ENCODE peak calls at places on chromosomes 7 and 10, in four cellular contexts. One of them, this sample, is unnamed.

GRCh38 chr10:24569828-24570657 is 153.6 kb downstream of the ARHGAP21 start:
- DNase-seq in ovary: no peak
- DNase-seq in sigmoid colon: no peak
- DNase-seq in adrenal gland: no peak
- DNase-seq in this sample: no peak

GRCh38 chr10:49110684-49111319 is 4.5 kb downstream of the VSTM4 start:
- DNase-seq in ovary: no peak
- DNase-seq in sigmoid colon: no peak
- DNase-seq in adrenal gland: no peak
- DNase-seq in this sample: peak

GRCh38 chr10:85045046-85045445 is 716.7 kb downstream of the CCSER2 start:
- DNase-seq in ovary: no peak
- DNase-seq in sigmoid colon: no peak
- DNase-seq in adrenal gland: no peak
- DNase-seq in this sample: no peak

GRCh38 chr7:26655761-26656160 is 208.6 kb downstream of the SKAP2 start:
- DNase-seq in ovary: no peak
- DNase-seq in sigmoid colon: no peak
- DNase-seq in adrenal gland: no peak
- DNase-seq in this sample: no peak

GRCh38 chr7:77627307-77627671 is 69.0 kb upstream of the RSBN1L start:
- DNase-seq in ovary: no peak
- DNase-seq in sigmoid colon: no peak
- DNase-seq in adrenal gland: no peak
- DNase-seq in this sample: no peak

GRCh38 chr10:73262105-73262730 is 9.8 kb upstream of the MRPS16 start:
- DNase-seq in ovary: no peak
- DNase-seq in sigmoid colon: no peak
- DNase-seq in adrenal gland: no peak
- DNase-seq in this sample: no peak

GRCh38 chr7:11489280-11489679 is 342.7 kb downstream of the THSD7A start:
- DNase-seq in ovary: no peak
- DNase-seq in sigmoid colon: no peak
- DNase-seq in adrenal gland: no peak
- DNase-seq in this sample: no peak

GRCh38 chr10:69959911-69960310 is 92.7 kb upstream of the MACROH2A2 start:
- DNase-seq in ovary: no peak
- DNase-seq in sigmoid colon: no peak
- DNase-seq in adrenal gland: peak
- DNase-seq in this sample: no peak

GRCh38 chr10:2852574-2853323 is 214.6 kb upstream of the PFKP start:
- DNase-seq in ovary: no peak
- DNase-seq in sigmoid colon: no peak
- DNase-seq in adrenal gland: no peak
- DNase-seq in this sample: no peak

GRCh38 chr7:128014864-128015263 is 16.4 kb downstream of the LRRC4 start:
- DNase-seq in ovary: no peak
- DNase-seq in sigmoid colon: no peak
- DNase-seq in adrenal gland: no peak
- DNase-seq in this sample: no peak

GRCh38 chr7:141417506-141417905 is 133.7 kb upstream of the AGK start:
- DNase-seq in ovary: no peak
- DNase-seq in sigmoid colon: no peak
- DNase-seq in adrenal gland: no peak
- DNase-seq in this sample: no peak

GRCh38 chr7:75945297-75946168 is 30.6 kb downstream of the POR start:
- DNase-seq in ovary: peak
- DNase-seq in sigmoid colon: no peak
- DNase-seq in adrenal gland: peak
- DNase-seq in this sample: no peak

GRCh38 chr7:111292026-111292430 is 201.1 kb downstream of the LRRN3 start:
- DNase-seq in ovary: no peak
- DNase-seq in sigmoid colon: no peak
- DNase-seq in adrenal gland: no peak
- DNase-seq in this sample: no peak

GRCh38 chr10:73965890-73966768 is 31.8 kb upstream of the VCL start:
- DNase-seq in ovary: peak
- DNase-seq in sigmoid colon: peak
- DNase-seq in adrenal gland: peak
- DNase-seq in this sample: peak

GRCh38 chr10:57628592-57629284 is 639.0 kb downstream of the IPMK start:
- DNase-seq in ovary: no peak
- DNase-seq in sigmoid colon: no peak
- DNase-seq in adrenal gland: no peak
- DNase-seq in this sample: no peak

GRCh38 chr7:137007001-137007725 is 138.7 kb downstream of the CHRM2 start:
- DNase-seq in ovary: no peak
- DNase-seq in sigmoid colon: no peak
- DNase-seq in adrenal gland: no peak
- DNase-seq in this sample: no peak

GRCh38 chr7:122528879-122529481 is 169.9 kb downstream of the RNF133 start:
- DNase-seq in ovary: no peak
- DNase-seq in sigmoid colon: no peak
- DNase-seq in adrenal gland: no peak
- DNase-seq in this sample: no peak

GRCh38 chr10:97869091-97870042 is 19.7 kb downstream of the GOLGA7B start:
- DNase-seq in ovary: peak
- DNase-seq in sigmoid colon: peak
- DNase-seq in adrenal gland: peak
- DNase-seq in this sample: peak

GRCh38 chr7:106111671-106112117 is 418 bp downstream of the SYPL1 start:
- DNase-seq in ovary: no peak
- DNase-seq in sigmoid colon: peak
- DNase-seq in adrenal gland: peak
- DNase-seq in this sample: no peak

GRCh38 chr7:93117852-93118530 is at the start of gene SAMD9:
- DNase-seq in ovary: peak
- DNase-seq in sigmoid colon: peak
- DNase-seq in adrenal gland: peak
- DNase-seq in this sample: no peak

GRCh38 chr7:24574365-24574764 is 1.1 kb downstream of the PALS2 start:
- DNase-seq in ovary: no peak
- DNase-seq in sigmoid colon: no peak
- DNase-seq in adrenal gland: no peak
- DNase-seq in this sample: no peak

GRCh38 chr7:391961-392524 is 102.1 kb downstream of the FOXL3 start:
- DNase-seq in ovary: no peak
- DNase-seq in sigmoid colon: peak
- DNase-seq in adrenal gland: no peak
- DNase-seq in this sample: peak

GRCh38 chr10:3980660-3981059 is 195.7 kb upstream of the KLF6 start:
- DNase-seq in ovary: no peak
- DNase-seq in sigmoid colon: no peak
- DNase-seq in adrenal gland: no peak
- DNase-seq in this sample: no peak

GRCh38 chr7:314853-315252 is 24.9 kb downstream of the FOXL3 start:
- DNase-seq in ovary: no peak
- DNase-seq in sigmoid colon: no peak
- DNase-seq in adrenal gland: no peak
- DNase-seq in this sample: no peak

GRCh38 chr10:21668831-21669230 is 134.8 kb downstream of the MLLT10 start:
- DNase-seq in ovary: no peak
- DNase-seq in sigmoid colon: no peak
- DNase-seq in adrenal gland: no peak
- DNase-seq in this sample: no peak

GRCh38 chr10:127151981-127152699 is 44.3 kb downstream of the INSYN2A start:
- DNase-seq in ovary: no peak
- DNase-seq in sigmoid colon: no peak
- DNase-seq in adrenal gland: no peak
- DNase-seq in this sample: no peak

GRCh38 chr10:33116293-33116697 is 158.3 kb upstream of the ITGB1 start:
- DNase-seq in ovary: peak
- DNase-seq in sigmoid colon: no peak
- DNase-seq in adrenal gland: no peak
- DNase-seq in this sample: peak

DNA sequence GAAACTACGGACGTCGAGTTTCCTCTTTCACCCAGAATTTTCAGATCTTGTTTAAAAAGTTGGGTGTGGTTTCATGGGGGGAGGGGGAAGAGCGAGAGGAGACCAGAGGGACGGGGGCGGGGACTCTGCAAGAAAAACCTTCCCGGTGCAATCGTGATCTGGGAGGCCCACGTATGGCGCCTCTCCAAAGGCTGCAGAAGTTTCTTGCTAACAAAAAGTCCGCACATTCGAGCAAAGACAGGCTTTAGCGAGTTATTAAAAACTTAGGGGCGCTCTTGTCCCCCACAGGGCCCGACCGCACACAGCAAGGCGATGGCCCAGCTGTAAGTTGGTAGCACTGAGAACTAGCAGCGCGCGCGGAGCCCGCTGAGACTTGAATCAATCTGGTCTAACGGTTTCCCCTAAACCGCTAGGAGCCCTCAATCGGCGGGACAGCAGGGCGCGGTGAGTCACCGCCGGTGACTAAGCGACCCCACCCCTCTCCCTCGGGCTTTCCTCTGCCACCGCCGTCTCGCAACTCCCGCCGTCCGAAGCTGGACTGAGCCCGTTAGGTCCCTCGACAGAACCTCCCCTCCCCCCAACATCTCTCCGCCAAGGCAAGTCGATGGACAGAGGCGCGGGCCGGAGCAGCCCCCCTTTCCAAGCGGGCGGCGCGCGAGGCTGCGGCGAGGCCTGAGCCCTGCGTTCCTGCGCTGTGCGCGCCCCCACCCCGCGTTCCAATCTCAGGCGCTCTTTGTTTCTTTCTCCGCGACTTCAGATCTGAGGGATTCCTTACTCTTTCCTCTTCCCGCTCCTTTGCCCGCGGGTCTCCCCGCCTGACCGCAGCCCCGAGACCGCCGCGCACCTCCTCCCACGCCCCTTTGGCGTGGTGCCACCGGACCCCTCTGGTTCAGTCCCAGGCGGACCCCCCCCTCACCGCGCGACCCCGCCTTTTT is at the start of gene VIM:
- DNase-seq in ovary: peak
- DNase-seq in sigmoid colon: peak
- DNase-seq in adrenal gland: peak
- DNase-seq in this sample: peak
- TF ChIP-seq POLR2A in ovary: peak
- TF ChIP-seq POLR2A in sigmoid colon: peak
- TF ChIP-seq POLR2A in adrenal gland: no peak
- TF ChIP-seq POLR2A in this sample: no peak

GRCh38 chr7:143285454-143285756 is 647 bp downstream of the TMEM139 start:
- DNase-seq in ovary: no peak
- DNase-seq in sigmoid colon: no peak
- DNase-seq in adrenal gland: no peak
- DNase-seq in this sample: no peak
- H3K4me3 ChIP-seq in ovary: no peak
- H3K4me3 ChIP-seq in sigmoid colon: no peak
- H3K4me3 ChIP-seq in adrenal gland: no peak
- H3K4me3 ChIP-seq in this sample: no peak

DNA sequence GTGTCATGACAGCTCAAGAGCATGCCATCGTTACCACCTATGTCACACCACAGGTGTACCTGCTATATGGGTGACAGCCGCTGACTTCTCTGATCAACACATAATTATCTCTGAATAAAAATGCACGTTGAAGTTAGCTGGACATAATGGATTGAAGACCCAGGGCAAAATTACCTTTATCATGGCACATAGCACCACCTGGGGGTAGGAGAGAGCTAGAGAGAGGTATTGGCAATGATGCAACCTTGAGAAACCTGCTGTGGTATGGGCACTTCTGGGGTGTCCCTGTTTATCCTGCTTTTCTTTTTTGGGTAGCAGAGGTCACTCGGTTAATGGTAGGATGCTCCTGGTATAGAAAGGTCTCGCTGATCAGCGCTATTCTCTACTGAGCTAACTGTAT is 323.3 kb downstream of the TFEC start:
- DNase-seq in ovary: no peak
- DNase-seq in sigmoid colon: no peak
- DNase-seq in adrenal gland: no peak
- DNase-seq in this sample: no peak
- TF ChIP-seq CTCF in ovary: no peak
- TF ChIP-seq CTCF in sigmoid colon: peak
- TF ChIP-seq CTCF in adrenal gland: no peak
- TF ChIP-seq CTCF in this sample: no peak

GRCh38 chr10:113680172-113681111 is 730 bp downstream of the CASP7 start:
- DNase-seq in ovary: peak
- DNase-seq in sigmoid colon: peak
- DNase-seq in adrenal gland: peak
- DNase-seq in this sample: peak
- TF ChIP-seq POLR2A in ovary: peak
- TF ChIP-seq POLR2A in sigmoid colon: no peak
- TF ChIP-seq POLR2A in adrenal gland: no peak
- TF ChIP-seq POLR2A in this sample: no peak

GRCh38 chr10:76784076-76784475 is 853.5 kb downstream of the KCNMA1 start:
- DNase-seq in ovary: no peak
- DNase-seq in sigmoid colon: no peak
- DNase-seq in adrenal gland: no peak
- DNase-seq in this sample: no peak

GRCh38 chr10:76779821-76780281 is 857.8 kb downstream of the KCNMA1 start:
- DNase-seq in ovary: no peak
- DNase-seq in sigmoid colon: no peak
- DNase-seq in adrenal gland: no peak
- DNase-seq in this sample: no peak

GRCh38 chr10:76774987-76775603 is 862.5 kb downstream of the KCNMA1 start:
- DNase-seq in ovary: no peak
- DNase-seq in sigmoid colon: no peak
- DNase-seq in adrenal gland: no peak
- DNase-seq in this sample: no peak

GRCh38 chr10:76779163-76779820 is 858.3 kb downstream of the KCNMA1 start:
- DNase-seq in ovary: no peak
- DNase-seq in sigmoid colon: no peak
- DNase-seq in adrenal gland: no peak
- DNase-seq in this sample: no peak
- H3K4me3 ChIP-seq in ovary: no peak
- H3K4me3 ChIP-seq in sigmoid colon: no peak
- H3K4me3 ChIP-seq in adrenal gland: no peak
- H3K4me3 ChIP-seq in this sample: no peak

DNA sequence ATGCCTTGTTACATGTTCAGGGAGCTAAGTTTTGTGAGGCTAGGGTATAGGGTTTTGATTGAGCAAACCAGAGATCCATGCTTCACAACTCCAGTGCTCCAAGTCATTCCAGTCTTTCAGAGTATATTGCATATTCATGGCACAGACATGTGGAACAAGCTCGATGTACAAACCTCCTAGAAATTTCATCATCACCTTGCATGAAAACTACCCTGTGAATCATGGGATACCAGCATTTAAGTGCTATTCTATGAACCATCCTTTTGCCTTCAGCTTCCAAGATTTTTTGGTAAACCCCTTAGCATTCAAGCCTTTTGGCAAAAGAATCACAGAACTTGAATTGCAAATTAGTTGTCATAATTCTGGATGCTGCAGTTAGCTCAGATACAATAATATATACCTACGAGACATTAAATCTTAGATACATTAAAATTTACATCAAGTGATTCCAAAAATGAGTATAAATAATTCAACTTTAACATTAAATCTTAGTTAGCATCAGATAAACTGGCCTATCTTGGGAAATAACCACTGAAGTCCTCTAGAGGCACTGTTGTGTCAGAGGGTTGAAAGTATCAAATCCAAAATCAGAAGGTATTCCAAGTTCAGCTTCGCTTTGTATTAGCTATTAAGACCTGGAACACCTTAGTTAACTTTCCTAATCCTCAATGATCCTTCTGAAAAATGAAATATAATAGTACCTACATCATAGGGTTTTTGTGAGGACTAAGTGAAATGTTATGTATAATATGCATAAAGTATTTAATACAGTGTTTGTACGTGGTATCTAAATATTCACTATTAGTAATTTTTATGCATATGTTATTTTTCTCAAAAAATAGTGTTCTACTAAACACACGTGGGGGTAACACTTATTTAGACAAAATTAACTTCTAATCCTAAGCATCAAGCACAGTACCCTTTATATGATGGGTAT is 55.5 kb upstream of the CABCOCO1 start:
- DNase-seq in ovary: no peak
- DNase-seq in sigmoid colon: no peak
- DNase-seq in adrenal gland: no peak
- DNase-seq in this sample: no peak
- TF ChIP-seq CTCF in ovary: no peak
- TF ChIP-seq CTCF in sigmoid colon: no peak
- TF ChIP-seq CTCF in adrenal gland: peak
- TF ChIP-seq CTCF in this sample: no peak